ENCODE peak calls at places on chromosome 20, in eight cellular contexts. One of them, this sample, is unnamed.

GRCh38 chr20:59221049-59221748 is 57.6 kb downstream of the ZNF831 start:
- ATAC-seq in left lung: no peak
- ATAC-seq in HCT116: peak; percentile 24
- ATAC-seq in pancreas: no peak
- ATAC-seq in upper lobe of right lung: no peak
- ATAC-seq in IMR-90: no peak
- ATAC-seq in lower lobe of right lung: no peak
- ATAC-seq in K562: no peak
- ATAC-seq in this sample: peak; percentile 30

GRCh38 chr20:32336918-32337347 is 21.2 kb upstream of the ASXL1 start:
- ATAC-seq in left lung: peak; percentile 42
- ATAC-seq in HCT116: peak; percentile 72
- ATAC-seq in pancreas: peak; percentile 12
- ATAC-seq in upper lobe of right lung: peak; percentile 72
- ATAC-seq in IMR-90: peak; percentile 91
- ATAC-seq in lower lobe of right lung: peak; percentile 47
- ATAC-seq in K562: peak; percentile 58
- ATAC-seq in this sample: peak; percentile 48

GRCh38 chr20:50100552-50100951 is 12.4 kb downstream of the UBE2V1 start:
- ATAC-seq in left lung: peak; percentile 53
- ATAC-seq in HCT116: no peak
- ATAC-seq in pancreas: no peak
- ATAC-seq in upper lobe of right lung: no peak
- ATAC-seq in IMR-90: no peak
- ATAC-seq in lower lobe of right lung: peak; percentile 51
- ATAC-seq in K562: no peak
- ATAC-seq in this sample: peak; percentile 62

GRCh38 chr20:21377701-21378100 is 19.6 kb downstream of the NKX2-4 start:
- ATAC-seq in left lung: no peak
- ATAC-seq in HCT116: no peak
- ATAC-seq in pancreas: no peak
- ATAC-seq in upper lobe of right lung: no peak
- ATAC-seq in IMR-90: no peak
- ATAC-seq in lower lobe of right lung: no peak
- ATAC-seq in K562: no peak
- ATAC-seq in this sample: no peak

GRCh38 chr20:64105846-64106434 is 1.4 kb downstream of the NPBWR2 start:
- ATAC-seq in left lung: no peak
- ATAC-seq in HCT116: no peak
- ATAC-seq in pancreas: no peak
- ATAC-seq in upper lobe of right lung: no peak
- ATAC-seq in IMR-90: no peak
- ATAC-seq in lower lobe of right lung: no peak
- ATAC-seq in K562: no peak
- ATAC-seq in this sample: no peak

GRCh38 chr20:53907968-53908751 is 162.2 kb downstream of the BCAS1 start:
- ATAC-seq in left lung: no peak
- ATAC-seq in HCT116: no peak
- ATAC-seq in pancreas: no peak
- ATAC-seq in upper lobe of right lung: no peak
- ATAC-seq in IMR-90: no peak
- ATAC-seq in lower lobe of right lung: no peak
- ATAC-seq in K562: no peak
- ATAC-seq in this sample: no peak

GRCh38 chr20:58398254-58398653 is 9.2 kb downstream of the VAPB start:
- ATAC-seq in left lung: no peak
- ATAC-seq in HCT116: no peak
- ATAC-seq in pancreas: no peak
- ATAC-seq in upper lobe of right lung: no peak
- ATAC-seq in IMR-90: no peak
- ATAC-seq in lower lobe of right lung: no peak
- ATAC-seq in K562: no peak
- ATAC-seq in this sample: no peak

GRCh38 chr20:1478566-1478965 is 11.9 kb upstream of the NSFL1C start:
- ATAC-seq in left lung: peak; percentile 71
- ATAC-seq in HCT116: peak; percentile 78
- ATAC-seq in pancreas: no peak
- ATAC-seq in upper lobe of right lung: peak; percentile 39
- ATAC-seq in IMR-90: peak; percentile 76
- ATAC-seq in lower lobe of right lung: no peak
- ATAC-seq in K562: no peak
- ATAC-seq in this sample: no peak

GRCh38 chr20:46970937-46971630 is 76.4 kb downstream of the EYA2 start:
- ATAC-seq in left lung: no peak
- ATAC-seq in HCT116: peak; percentile 99
- ATAC-seq in pancreas: peak; percentile 49
- ATAC-seq in upper lobe of right lung: peak; percentile 49
- ATAC-seq in IMR-90: peak; percentile 100
- ATAC-seq in lower lobe of right lung: no peak
- ATAC-seq in K562: peak; percentile 97
- ATAC-seq in this sample: no peak

GRCh38 chr20:63855363-63856110 is 5.8 kb upstream of the ABHD16B start:
- ATAC-seq in left lung: no peak
- ATAC-seq in HCT116: no peak
- ATAC-seq in pancreas: no peak
- ATAC-seq in upper lobe of right lung: peak; percentile 1
- ATAC-seq in IMR-90: peak; percentile 2
- ATAC-seq in lower lobe of right lung: no peak
- ATAC-seq in K562: no peak
- ATAC-seq in this sample: no peak

GRCh38 chr20:52595492-52595891 is 376.7 kb upstream of the TSHZ2 start:
- ATAC-seq in left lung: no peak
- ATAC-seq in HCT116: no peak
- ATAC-seq in pancreas: no peak
- ATAC-seq in upper lobe of right lung: no peak
- ATAC-seq in IMR-90: no peak
- ATAC-seq in lower lobe of right lung: no peak
- ATAC-seq in K562: no peak
- ATAC-seq in this sample: no peak

GRCh38 chr20:54078296-54078695 is 7.9 kb upstream of the BCAS1 start:
- ATAC-seq in left lung: no peak
- ATAC-seq in HCT116: no peak
- ATAC-seq in pancreas: no peak
- ATAC-seq in upper lobe of right lung: no peak
- ATAC-seq in IMR-90: no peak
- ATAC-seq in lower lobe of right lung: no peak
- ATAC-seq in K562: no peak
- ATAC-seq in this sample: no peak

GRCh38 chr20:62887147-62887859 is 25.7 kb upstream of the TCFL5 start:
- ATAC-seq in left lung: peak; percentile 47
- ATAC-seq in HCT116: no peak
- ATAC-seq in pancreas: peak; percentile 51
- ATAC-seq in upper lobe of right lung: peak; percentile 55
- ATAC-seq in IMR-90: peak; percentile 94
- ATAC-seq in lower lobe of right lung: no peak
- ATAC-seq in K562: peak; percentile 75
- ATAC-seq in this sample: peak; percentile 82

GRCh38 chr20:35326732-35327073 is 34.5 kb upstream of the FAM83C start:
- ATAC-seq in left lung: no peak
- ATAC-seq in HCT116: peak; percentile 23
- ATAC-seq in pancreas: no peak
- ATAC-seq in upper lobe of right lung: no peak
- ATAC-seq in IMR-90: no peak
- ATAC-seq in lower lobe of right lung: no peak
- ATAC-seq in K562: no peak
- ATAC-seq in this sample: no peak

GRCh38 chr20:50379991-50380696 is 130.0 kb upstream of the PTPN1 start:
- ATAC-seq in left lung: no peak
- ATAC-seq in HCT116: peak; percentile 17
- ATAC-seq in pancreas: no peak
- ATAC-seq in upper lobe of right lung: no peak
- ATAC-seq in IMR-90: no peak
- ATAC-seq in lower lobe of right lung: no peak
- ATAC-seq in K562: no peak
- ATAC-seq in this sample: no peak

DNA sequence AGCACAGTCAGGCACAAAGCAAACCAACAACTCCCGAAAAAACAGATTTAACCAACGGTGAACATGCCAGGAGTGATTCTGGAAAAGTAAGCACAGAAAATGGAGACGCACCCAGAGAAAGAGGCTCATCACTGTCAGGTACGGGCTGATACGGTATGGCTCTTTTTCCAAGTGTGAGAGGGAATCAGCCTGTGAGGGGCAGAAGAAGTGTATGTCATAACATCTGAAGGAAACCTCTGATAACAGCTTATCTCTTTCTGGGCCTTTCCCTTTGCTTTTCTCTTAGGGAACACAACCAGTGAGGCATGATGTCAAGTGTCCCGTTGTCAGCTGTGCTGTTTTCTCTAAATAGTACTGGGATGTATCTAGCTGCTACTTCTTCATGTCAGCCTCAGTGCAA is 32.1 kb downstream of the ARFGEF2 start:
- ATAC-seq in left lung: no peak
- ATAC-seq in HCT116: no peak
- ATAC-seq in pancreas: no peak
- ATAC-seq in upper lobe of right lung: no peak
- ATAC-seq in IMR-90: no peak
- ATAC-seq in lower lobe of right lung: no peak
- ATAC-seq in K562: no peak
- ATAC-seq in this sample: no peak
- H3K36me3 ChIP-seq in left lung: no peaks in the 10 kb centered on the region
- H3K36me3 ChIP-seq in HCT116: peaks cover 31% of the 10 kb centered on the region
- H3K36me3 ChIP-seq in pancreas: no peaks in the 10 kb centered on the region
- H3K36me3 ChIP-seq in upper lobe of right lung: peaks cover 99% of the 10 kb centered on the region
- H3K36me3 ChIP-seq in IMR-90: peaks cover 57% of the 10 kb centered on the region
- H3K36me3 ChIP-seq in lower lobe of right lung: peaks cover 100% of the 10 kb centered on the region
- H3K36me3 ChIP-seq in K562: peaks cover 82% of the 10 kb centered on the region
- H3K36me3 ChIP-seq in this sample: peaks cover under 1% of the 10 kb centered on the region

GRCh38 chr20:4559106-4559505 is 162.6 kb upstream of the PRND start:
- ATAC-seq in left lung: no peak
- ATAC-seq in HCT116: no peak
- ATAC-seq in pancreas: no peak
- ATAC-seq in upper lobe of right lung: no peak
- ATAC-seq in IMR-90: no peak
- ATAC-seq in lower lobe of right lung: no peak
- ATAC-seq in K562: no peak
- ATAC-seq in this sample: no peak

GRCh38 chr20:4563031-4563430 is 158.7 kb upstream of the PRND start:
- ATAC-seq in left lung: no peak
- ATAC-seq in HCT116: no peak
- ATAC-seq in pancreas: no peak
- ATAC-seq in upper lobe of right lung: no peak
- ATAC-seq in IMR-90: no peak
- ATAC-seq in lower lobe of right lung: no peak
- ATAC-seq in K562: no peak
- ATAC-seq in this sample: no peak

GRCh38 chr20:4563534-4563933 is 158.2 kb upstream of the PRND start:
- ATAC-seq in left lung: peak; percentile 63
- ATAC-seq in HCT116: peak; percentile 63
- ATAC-seq in pancreas: peak; percentile 48
- ATAC-seq in upper lobe of right lung: no peak
- ATAC-seq in IMR-90: peak; percentile 86
- ATAC-seq in lower lobe of right lung: no peak
- ATAC-seq in K562: no peak
- ATAC-seq in this sample: no peak

GRCh38 chr20:4559906-4560305 is 161.8 kb upstream of the PRND start:
- ATAC-seq in left lung: no peak
- ATAC-seq in HCT116: no peak
- ATAC-seq in pancreas: no peak
- ATAC-seq in upper lobe of right lung: no peak
- ATAC-seq in IMR-90: no peak
- ATAC-seq in lower lobe of right lung: no peak
- ATAC-seq in K562: no peak
- ATAC-seq in this sample: no peak

GRCh38 chr20:4560667-4561066 is 161.0 kb upstream of the PRND start:
- ATAC-seq in left lung: no peak
- ATAC-seq in HCT116: no peak
- ATAC-seq in pancreas: no peak
- ATAC-seq in upper lobe of right lung: no peak
- ATAC-seq in IMR-90: peak; percentile 69
- ATAC-seq in lower lobe of right lung: no peak
- ATAC-seq in K562: no peak
- ATAC-seq in this sample: no peak
- TF ChIP-seq CTCF in left lung: no peak
- TF ChIP-seq CTCF in HCT116: no peak
- TF ChIP-seq CTCF in pancreas: no peak
- TF ChIP-seq CTCF in upper lobe of right lung: no peak
- TF ChIP-seq CTCF in IMR-90: no peak
- TF ChIP-seq CTCF in lower lobe of right lung: no peak
- TF ChIP-seq CTCF in K562: no peak
- TF ChIP-seq CTCF in this sample: no peak

DNA sequence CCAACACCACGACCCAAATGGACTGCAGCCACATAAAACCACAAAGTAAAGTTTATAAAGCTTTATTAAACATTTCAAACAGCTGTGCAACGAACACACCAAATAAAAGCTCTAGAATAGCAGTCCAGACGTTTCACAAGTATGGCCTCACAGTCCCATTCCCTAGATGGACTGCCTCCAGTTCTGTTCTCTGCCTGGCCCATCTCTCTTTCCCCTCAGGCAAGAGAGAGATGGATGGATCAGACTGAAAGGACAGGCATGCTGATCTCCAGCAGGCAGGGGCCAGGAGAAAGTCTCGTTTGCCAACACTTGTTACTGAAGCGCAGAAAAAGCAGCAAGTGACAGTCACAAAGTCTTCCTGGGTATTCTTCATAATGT is 3.7 kb upstream of the NNAT start:
- ATAC-seq in left lung: peak; percentile 14
- ATAC-seq in HCT116: no peak
- ATAC-seq in pancreas: no peak
- ATAC-seq in upper lobe of right lung: no peak
- ATAC-seq in IMR-90: peak; percentile 78
- ATAC-seq in lower lobe of right lung: no peak
- ATAC-seq in K562: no peak
- ATAC-seq in this sample: no peak
- H3K36me3 ChIP-seq in left lung: no peaks in the 10 kb centered on the region
- H3K36me3 ChIP-seq in HCT116: no peaks in the 10 kb centered on the region
- H3K36me3 ChIP-seq in pancreas: no peaks in the 10 kb centered on the region
- H3K36me3 ChIP-seq in upper lobe of right lung: peaks cover 27% of the 10 kb centered on the region
- H3K36me3 ChIP-seq in IMR-90: peaks cover 30% of the 10 kb centered on the region
- H3K36me3 ChIP-seq in lower lobe of right lung: peaks cover 50% of the 10 kb centered on the region
- H3K36me3 ChIP-seq in K562: peaks cover 21% of the 10 kb centered on the region
- H3K36me3 ChIP-seq in this sample: no peaks in the 10 kb centered on the region

DNA sequence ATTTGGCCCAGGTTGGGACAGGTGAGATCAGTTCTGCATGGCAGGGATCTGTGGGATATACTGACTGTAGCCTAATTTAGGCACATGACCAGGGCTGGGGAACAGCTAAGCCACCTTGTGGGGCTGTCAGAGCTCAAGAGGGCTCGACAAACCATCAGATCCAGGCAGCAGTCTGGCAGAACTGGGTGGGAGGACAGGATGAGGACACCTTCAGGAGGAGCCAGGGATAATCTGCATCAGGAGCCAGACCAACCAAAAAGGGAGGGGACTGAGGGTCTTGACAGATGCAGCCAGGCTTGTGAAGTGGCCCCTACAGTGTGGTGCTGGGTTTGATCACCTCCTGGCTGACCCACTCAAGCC is 123.4 kb downstream of the MAFB start:
- ATAC-seq in left lung: no peak
- ATAC-seq in HCT116: no peak
- ATAC-seq in pancreas: no peak
- ATAC-seq in upper lobe of right lung: no peak
- ATAC-seq in IMR-90: no peak
- ATAC-seq in lower lobe of right lung: no peak
- ATAC-seq in K562: no peak
- ATAC-seq in this sample: no peak
- TF ChIP-seq CTCF in left lung: no peak
- TF ChIP-seq CTCF in HCT116: no peak
- TF ChIP-seq CTCF in pancreas: no peak
- TF ChIP-seq CTCF in upper lobe of right lung: no peak
- TF ChIP-seq CTCF in IMR-90: no peak
- TF ChIP-seq CTCF in lower lobe of right lung: no peak
- TF ChIP-seq CTCF in K562: no peak
- TF ChIP-seq CTCF in this sample: no peak

GRCh38 chr20:23371496-23371895 is 9.5 kb downstream of the GZF1 start:
- ATAC-seq in left lung: no peak
- ATAC-seq in HCT116: no peak
- ATAC-seq in pancreas: no peak
- ATAC-seq in upper lobe of right lung: no peak
- ATAC-seq in IMR-90: peak; percentile 19
- ATAC-seq in lower lobe of right lung: no peak
- ATAC-seq in K562: no peak
- ATAC-seq in this sample: no peak
- H3K36me3 ChIP-seq in left lung: peaks cover 4% of the 10 kb centered on the region
- H3K36me3 ChIP-seq in HCT116: peaks cover 32% of the 10 kb centered on the region
- H3K36me3 ChIP-seq in pancreas: no peaks in the 10 kb centered on the region
- H3K36me3 ChIP-seq in upper lobe of right lung: peaks cover 74% of the 10 kb centered on the region
- H3K36me3 ChIP-seq in IMR-90: peaks cover 43% of the 10 kb centered on the region
- H3K36me3 ChIP-seq in lower lobe of right lung: peaks cover 77% of the 10 kb centered on the region
- H3K36me3 ChIP-seq in K562: peaks cover 96% of the 10 kb centered on the region
- H3K36me3 ChIP-seq in this sample: no peaks in the 10 kb centered on the region